ENCODE peak calls at places on chromosomes 6 and 20, in eight cellular contexts. L, Z, N, F, V, U, K and X are unnamed samples.
A peak's percentile ranks its signal among the peaks of the same experiment; 100 is the strongest.

GRCh38 chr6:44226368-44227137 is 3.2 kb downstream of the SLC29A1 start:
- DNase-seq in L (no peak), Z (peak; percentile 48), N (peak; percentile 62), F (no peak), V (no peak), U (no peak), K (no peak), X (no peak)

GRCh38 chr20:50721881-50722281 is 9.5 kb upstream of the PARD6B start:
- DNase-seq in L (no peak), Z (no peak), N (peak; percentile 49), F (no peak), V (no peak), U (no peak), K (no peak), X (no peak)

GRCh38 chr20:49569403-49570115 is 1.6 kb upstream of the PTGIS start:
- DNase-seq in L (no peak), Z (no peak), N (no peak), F (no peak), V (no peak), U (no peak), K (no peak), X (no peak)

GRCh38 chr6:28078050-28078449 is 2.3 kb upstream of the ZNF165 start:
- DNase-seq in L (no peak), Z (no peak), N (no peak), F (no peak), V (no peak), U (no peak), K (no peak), X (no peak)

GRCh38 chr20:48621256-48622078 is 206.3 kb downstream of the PREX1 start:
- DNase-seq in L (no peak), Z (no peak), N (no peak), F (peak; percentile 61), V (peak; percentile 54), U (no peak), K (peak; percentile 44), X (no peak)

GRCh38 chr20:8145246-8145639 is 13.2 kb downstream of the PLCB1 start:
- DNase-seq in L (no peak), Z (no peak), N (no peak), F (no peak), V (no peak), U (no peak), K (no peak), X (no peak)

GRCh38 chr20:62370115-62370806 is 3.1 kb upstream of the LAMA5 start:
- DNase-seq in L (no peak), Z (peak; percentile 65), N (peak; percentile 73), F (no peak), V (no peak), U (peak; percentile 79), K (no peak), X (no peak)

GRCh38 chr20:47747663-47748031 is 37.6 kb downstream of the SULF2 start:
- DNase-seq in L (no peak), Z (no peak), N (no peak), F (no peak), V (no peak), U (no peak), K (no peak), X (no peak)

GRCh38 chr6:91653324-91653723 is 1066.5 kb upstream of the MAP3K7 start:
- DNase-seq in L (no peak), Z (no peak), N (no peak), F (no peak), V (no peak), U (no peak), K (no peak), X (no peak)

GRCh38 chr20:45100563-45101245 is at the start of gene KCNS1:
- DNase-seq in L (no peak), Z (no peak), N (no peak), F (peak; percentile 72), V (no peak), U (no peak), K (no peak), X (no peak)
- TF ChIP-seq CTCF in L (no peak), Z (peak; percentile 7), N (no peak), F (no peak), V (no peak), U (no peak), K (no peak), X (no peak)

DNA sequence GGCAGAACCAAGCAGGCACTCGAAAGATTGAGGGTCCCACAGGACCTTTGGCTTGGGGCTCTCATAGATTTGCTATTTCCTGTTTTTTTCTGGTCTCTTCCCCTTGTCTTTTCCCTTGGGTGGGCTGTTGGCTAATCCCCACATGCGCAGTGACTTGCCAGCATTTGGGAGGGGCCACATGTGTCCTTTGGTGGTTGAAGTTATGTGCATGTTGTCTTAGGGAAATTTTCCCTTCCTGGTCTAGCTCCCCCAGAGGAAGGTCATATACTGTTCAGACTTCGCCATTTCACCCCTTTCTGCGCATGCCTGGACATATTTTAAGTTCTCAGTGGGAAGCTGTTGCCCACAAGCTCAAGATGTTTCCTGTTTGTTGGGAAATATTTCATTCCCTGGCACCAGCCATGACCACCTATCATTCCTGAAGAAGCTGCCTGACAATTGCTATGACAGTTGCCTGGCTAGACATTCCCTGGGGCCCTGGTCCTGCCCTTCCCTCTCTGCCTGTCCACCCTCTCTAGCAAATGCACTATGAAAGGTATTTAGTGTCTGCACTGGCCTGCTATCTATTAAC is 156.2 kb upstream of the THBS2 start:
- DNase-seq in L (no peak), Z (no peak), N (no peak), F (no peak), V (no peak), U (no peak), K (no peak), X (no peak)
- H3K9me3 ChIP-seq in L (peaks cover 9% of the 10 kb centered on the region), Z (no peaks in the 10 kb centered on the region), N (peaks cover 11% of the 10 kb centered on the region), F (no peaks in the 10 kb centered on the region), V (no peaks in the 10 kb centered on the region), U (peaks cover 6% of the 10 kb centered on the region), K (peaks cover 5% of the 10 kb centered on the region), X (peaks cover 10% of the 10 kb centered on the region)

GRCh38 chr6:109024784-109025183 is 69.9 kb downstream of the SESN1 start:
- DNase-seq in L (no peak), Z (no peak), N (peak; percentile 28), F (no peak), V (no peak), U (no peak), K (no peak), X (no peak)
- TF ChIP-seq CTCF in L (no peak), Z (no peak), N (no peak), F (no peak), V (no peak), U (no peak), K (no peak), X (no peak)

GRCh38 chr6:168698923-168699322 is 257.9 kb downstream of the SMOC2 start:
- DNase-seq in L (no peak), Z (no peak), N (no peak), F (peak; percentile 30), V (no peak), U (no peak), K (no peak), X (no peak)
- H3K9me3 ChIP-seq in L (no peaks in the 10 kb centered on the region), Z (no peaks in the 10 kb centered on the region), N (no peaks in the 10 kb centered on the region), F (no peaks in the 10 kb centered on the region), V (no peaks in the 10 kb centered on the region), U (no peaks in the 10 kb centered on the region), K (no peaks in the 10 kb centered on the region), X (no peaks in the 10 kb centered on the region)

GRCh38 chr20:58864346-58864745 is 11.8 kb downstream of the GNAS start:
- DNase-seq in L (no peak), Z (no peak), N (no peak), F (no peak), V (no peak), U (no peak), K (no peak), X (no peak)
- TF ChIP-seq CTCF in L (no peak), Z (no peak), N (no peak), F (no peak), V (peak; percentile 30), U (no peak), K (no peak), X (peak; percentile 34)

DNA sequence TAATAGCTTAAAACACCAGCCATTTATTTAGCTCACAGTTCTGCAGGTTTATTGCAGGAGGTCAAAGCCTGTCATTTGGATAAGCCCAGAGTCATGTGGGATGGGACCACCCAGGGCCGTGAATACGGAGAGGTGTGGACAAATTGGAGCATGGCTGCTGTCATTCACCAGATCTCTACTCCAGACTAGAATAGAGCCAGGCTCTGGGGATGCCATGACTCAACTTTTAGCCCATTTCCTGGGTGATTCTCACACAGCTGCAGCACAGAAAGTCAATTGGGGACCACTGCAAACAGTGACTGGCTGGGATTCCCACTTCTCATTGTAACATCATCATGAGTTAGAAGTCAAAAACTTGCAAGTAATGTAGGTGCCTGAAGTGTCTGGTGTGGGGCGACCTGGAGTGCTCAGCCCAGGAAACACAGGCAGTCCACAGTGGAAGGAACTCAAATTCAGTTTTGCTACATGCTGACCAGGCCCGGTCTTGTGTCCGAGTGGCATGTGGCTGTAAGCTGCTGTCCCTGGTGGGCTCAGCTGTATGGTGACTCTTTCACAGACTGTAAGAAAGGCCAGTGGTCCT is 174.3 kb downstream of the SCP2D1 start:
- DNase-seq in L (no peak), Z (no peak), N (no peak), F (no peak), V (no peak), U (no peak), K (no peak), X (no peak)
- H3K9me3 ChIP-seq in L (no peaks in the 10 kb centered on the region), Z (no peaks in the 10 kb centered on the region), N (no peaks in the 10 kb centered on the region), F (no peaks in the 10 kb centered on the region), V (no peaks in the 10 kb centered on the region), U (no peaks in the 10 kb centered on the region), K (no peaks in the 10 kb centered on the region), X (no peaks in the 10 kb centered on the region)

GRCh38 chr20:56817780-56818675 is 188.9 kb downstream of the TFAP2C start:
- DNase-seq in L (no peak), Z (no peak), N (no peak), F (no peak), V (no peak), U (no peak), K (no peak), X (no peak)
- TF ChIP-seq CTCF in L (no peak), Z (no peak), N (no peak), F (no peak), V (no peak), U (no peak), K (no peak), X (no peak)

DNA sequence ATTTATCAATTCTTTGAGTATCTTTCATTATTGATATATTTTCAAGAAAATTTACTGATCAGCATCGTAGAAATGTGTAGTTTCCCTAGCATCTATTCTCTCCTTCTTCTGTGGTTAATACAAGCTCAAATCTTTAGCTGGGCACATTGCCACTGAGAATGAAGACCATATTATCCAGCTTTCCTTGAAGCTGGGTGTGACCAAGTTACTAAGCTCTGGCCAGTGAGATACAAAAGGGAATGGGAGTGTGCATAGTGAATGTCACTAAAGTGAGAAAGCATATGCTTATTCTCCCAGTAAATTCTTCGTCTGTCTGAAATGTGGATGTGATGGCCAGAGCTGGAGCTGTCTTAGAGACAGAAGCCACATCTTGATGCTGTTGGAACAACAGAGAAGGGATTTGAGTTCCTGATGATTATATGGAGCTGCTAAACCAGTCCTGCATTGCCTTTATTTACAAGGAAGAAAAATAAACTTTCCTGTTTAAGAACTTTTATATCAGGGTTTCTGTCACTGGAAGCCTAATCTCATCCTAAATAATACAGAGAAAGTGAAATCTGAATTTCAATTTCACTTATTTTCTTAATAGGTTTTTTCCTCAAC is 60.1 kb downstream of the SESN1 start:
- DNase-seq in L (no peak), Z (no peak), N (no peak), F (no peak), V (no peak), U (no peak), K (no peak), X (no peak)
- H3K9me3 ChIP-seq in L (no peaks in the 10 kb centered on the region), Z (no peaks in the 10 kb centered on the region), N (no peaks in the 10 kb centered on the region), F (no peaks in the 10 kb centered on the region), V (no peaks in the 10 kb centered on the region), U (no peaks in the 10 kb centered on the region), K (no peaks in the 10 kb centered on the region), X (no peaks in the 10 kb centered on the region)

GRCh38 chr20:22438926-22439325 is 145.4 kb downstream of the FOXA2 start:
- DNase-seq in L (no peak), Z (no peak), N (no peak), F (no peak), V (no peak), U (no peak), K (no peak), X (no peak)
- TF ChIP-seq CTCF in L (no peak), Z (no peak), N (no peak), F (peak; percentile 9), V (no peak), U (no peak), K (no peak), X (no peak)